ENCODE peak calls at places on chromosome 17, in ten cellular contexts. J, M, Q, T, W, D, U, E, G and L are unnamed samples.

GRCh38 chr17:46976626-46977270 is 2.3 kb downstream of the RPRML start:
- DNase-seq in E (peak; percentile 76), D (no peak), G (no peak), W (no peak), M (no peak), T (no peak), J (no peak), U (no peak), Q (no peak), L (no peak)

GRCh38 chr17:2335726-2336214 is 487 bp downstream of the TSR1 start:
- DNase-seq in T (no peak), M (no peak), Q (no peak), W (peak; percentile 28), D (peak; percentile 21), E (peak; percentile 46), U (peak; percentile 25), J (peak; percentile 25), G (peak; percentile 22), L (no peak)

GRCh38 chr17:40084477-40084876 is 15.9 kb downstream of the NR1D1 start:
- DNase-seq in D (no peak), E (no peak), T (no peak), W (no peak), Q (no peak), G (no peak), U (no peak), M (no peak), J (no peak), L (no peak)

GRCh38 chr17:8447816-8448215 is 12.1 kb downstream of the NDEL1 start:
- DNase-seq in E (no peak), Q (no peak), U (no peak), D (no peak), W (no peak), M (no peak), J (no peak), T (no peak), G (no peak), L (no peak)

GRCh38 chr17:28347261-28347891 is 10.0 kb downstream of the POLDIP2 start:
- DNase-seq in M (no peak), U (no peak), G (peak; percentile 84), J (no peak), T (no peak), Q (no peak), E (peak; percentile 89), D (peak; percentile 44), W (no peak), L (peak; percentile 65)

GRCh38 chr17:357634-358033 is 5.0 kb upstream of the RPH3AL start:
- DNase-seq in G (no peak), J (no peak), D (no peak), U (no peak), E (no peak), W (no peak), M (no peak), Q (peak; percentile 39), T (no peak), L (no peak)

GRCh38 chr17:2749784-2750181 is 331 bp upstream of the CCDC92B start:
- DNase-seq in E (peak; percentile 58), U (peak; percentile 40), Q (peak; percentile 80), M (peak; percentile 90), D (peak; percentile 77), T (peak; percentile 74), W (peak; percentile 79), J (peak; percentile 63), G (peak; percentile 78), L (peak; percentile 77)

GRCh38 chr17:76572201-76572910 is 13.3 kb downstream of the ST6GALNAC2 start:
- DNase-seq in U (no peak), J (no peak), Q (no peak), E (no peak), D (no peak), M (peak; percentile 46), G (no peak), T (no peak), W (no peak), L (no peak)

GRCh38 chr17:73508931-73509605 is 135.2 kb downstream of the SDK2 start:
- DNase-seq in Q (no peak), E (no peak), G (no peak), U (no peak), T (no peak), J (no peak), W (no peak), M (no peak), D (no peak), L (no peak)

DNA sequence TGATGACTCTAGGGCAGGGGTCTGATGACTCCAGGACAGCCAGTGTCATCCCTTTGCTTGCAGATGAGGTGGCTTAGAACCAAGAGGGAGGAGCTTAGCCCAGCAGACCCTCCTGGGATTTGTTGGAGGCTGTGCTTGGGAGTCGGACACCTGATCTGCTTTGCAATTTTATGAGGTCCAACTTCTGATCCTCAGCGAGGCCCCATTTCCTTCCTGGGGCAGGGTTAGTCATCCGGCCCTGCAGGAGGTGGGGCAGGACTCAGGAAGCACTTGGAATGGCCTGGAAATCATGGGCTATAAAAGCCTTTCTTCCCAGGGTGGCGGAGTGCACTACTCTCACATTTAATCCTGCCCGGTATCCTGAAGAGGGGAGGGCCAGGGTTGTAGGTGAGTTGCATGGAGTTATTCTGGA is 168.5 kb downstream of the MSI2 start:
- DNase-seq in W (peak; percentile 78), U (no peak), M (no peak), D (no peak), G (no peak), T (no peak), Q (no peak), E (no peak), J (no peak), L (no peak)
- H3K4me3 ChIP-seq in W (no peak overlapping the region), U (no peak overlapping the region), M (no peak overlapping the region), D (no peak overlapping the region), G (no peak overlapping the region), T (no peak overlapping the region), Q (no peak overlapping the region), E (no peak overlapping the region), J (no peak overlapping the region), L (no peak overlapping the region)

GRCh38 chr17:21039839-21040575 is 2.8 kb downstream of the USP22 start:
- DNase-seq in W (peak; percentile 31), J (no peak), M (no peak), D (no peak), Q (no peak), E (peak; percentile 64), G (peak; percentile 55), U (no peak), T (no peak), L (peak; percentile 44)
- H3K4me1 ChIP-seq in W (peaks cover 53% of the 10 kb centered on the region), J (peaks cover 5% of the 10 kb centered on the region), M (peaks cover 8% of the 10 kb centered on the region), D (peaks cover 33% of the 10 kb centered on the region), Q (no peaks in the 10 kb centered on the region), E (peaks cover 20% of the 10 kb centered on the region), G (peaks cover 43% of the 10 kb centered on the region), U (peaks cover 64% of the 10 kb centered on the region), T (peaks cover 61% of the 10 kb centered on the region), L (peaks cover 25% of the 10 kb centered on the region)

DNA sequence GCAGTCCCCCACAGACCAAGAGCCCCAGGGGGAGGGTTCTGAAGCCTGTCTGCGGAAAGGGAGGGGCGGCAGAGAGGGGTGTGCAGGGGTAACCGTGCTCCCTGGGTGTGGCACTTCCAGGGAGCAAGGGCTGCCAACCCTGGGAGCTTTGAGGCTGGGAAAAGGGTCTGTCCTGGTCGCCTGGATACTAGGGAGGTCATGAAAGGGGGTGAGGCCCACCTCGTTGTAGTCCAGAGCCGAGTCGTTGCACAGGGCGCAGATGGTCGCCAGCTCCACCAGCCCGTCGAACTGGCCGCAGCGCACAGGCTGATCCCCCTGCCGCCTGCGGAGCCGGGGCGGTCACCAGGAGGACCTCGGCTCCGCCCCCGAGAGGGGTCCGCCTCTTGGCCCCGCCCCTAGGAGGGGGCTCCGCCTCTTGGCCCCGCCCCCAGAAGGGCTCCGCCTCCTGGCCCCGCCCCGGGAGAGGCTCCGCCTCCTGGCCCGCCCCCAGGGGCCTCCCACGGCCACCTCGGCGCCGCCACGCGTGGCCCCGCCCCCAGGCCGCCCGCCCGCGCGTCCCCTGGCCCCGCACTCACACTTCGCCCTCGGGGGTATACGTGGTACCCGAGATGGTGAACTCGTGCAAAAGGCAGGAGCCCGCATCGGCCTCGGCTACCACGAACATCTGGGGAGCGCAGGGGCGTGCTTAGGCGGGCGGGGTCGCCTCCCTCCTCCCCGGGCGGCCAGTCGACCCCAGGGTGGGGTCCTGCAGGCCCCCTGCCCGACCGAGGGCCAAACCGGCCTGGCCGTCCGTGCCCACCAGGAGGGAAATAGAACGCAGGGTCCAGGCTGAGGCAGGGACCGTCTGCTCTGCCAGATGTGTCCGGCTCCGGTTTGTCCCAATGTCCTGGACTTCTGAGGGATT is 19.5 kb downstream of the ATP2A3 start:
- DNase-seq in D (peak; percentile 61), J (peak; percentile 72), E (no peak), T (peak; percentile 81), G (peak; percentile 79), W (no peak), M (peak; percentile 88), U (peak; percentile 36), Q (peak; percentile 72), L (peak; percentile 74)
- H3K4me3 ChIP-seq in D (peak overlapping the region; percentile 36), J (no peak overlapping the region), E (no peak overlapping the region), T (no peak overlapping the region), G (peak overlapping the region; percentile 52), W (no peak overlapping the region), M (no peak overlapping the region), U (peak overlapping the region; percentile 48), Q (peak overlapping the region; percentile 47), L (no peak overlapping the region)

GRCh38 chr17:31487648-31488263 is 96.3 kb downstream of the RAB11FIP4 start:
- DNase-seq in E (peak; percentile 88), M (peak; percentile 93), Q (peak; percentile 62), G (peak; percentile 76), T (peak; percentile 81), J (peak; percentile 74), U (peak; percentile 74), W (peak; percentile 96), D (peak; percentile 96), L (peak; percentile 94)

GRCh38 chr17:31487063-31487647 is 95.7 kb downstream of the RAB11FIP4 start:
- DNase-seq in E (no peak), G (no peak), W (no peak), U (no peak), Q (no peak), M (no peak), J (no peak), D (no peak), T (no peak), L (no peak)

GRCh38 chr17:31489295-31490018 is 98.0 kb downstream of the RAB11FIP4 start:
- DNase-seq in Q (no peak), J (no peak), G (no peak), T (no peak), E (peak; percentile 93), W (peak; percentile 90), U (no peak), D (no peak), M (no peak), L (no peak)

GRCh38 chr17:31488982-31489294 is 97.5 kb downstream of the RAB11FIP4 start:
- DNase-seq in U (no peak), D (no peak), Q (no peak), J (no peak), G (no peak), E (no peak), W (no peak), M (no peak), T (no peak), L (no peak)

DNA sequence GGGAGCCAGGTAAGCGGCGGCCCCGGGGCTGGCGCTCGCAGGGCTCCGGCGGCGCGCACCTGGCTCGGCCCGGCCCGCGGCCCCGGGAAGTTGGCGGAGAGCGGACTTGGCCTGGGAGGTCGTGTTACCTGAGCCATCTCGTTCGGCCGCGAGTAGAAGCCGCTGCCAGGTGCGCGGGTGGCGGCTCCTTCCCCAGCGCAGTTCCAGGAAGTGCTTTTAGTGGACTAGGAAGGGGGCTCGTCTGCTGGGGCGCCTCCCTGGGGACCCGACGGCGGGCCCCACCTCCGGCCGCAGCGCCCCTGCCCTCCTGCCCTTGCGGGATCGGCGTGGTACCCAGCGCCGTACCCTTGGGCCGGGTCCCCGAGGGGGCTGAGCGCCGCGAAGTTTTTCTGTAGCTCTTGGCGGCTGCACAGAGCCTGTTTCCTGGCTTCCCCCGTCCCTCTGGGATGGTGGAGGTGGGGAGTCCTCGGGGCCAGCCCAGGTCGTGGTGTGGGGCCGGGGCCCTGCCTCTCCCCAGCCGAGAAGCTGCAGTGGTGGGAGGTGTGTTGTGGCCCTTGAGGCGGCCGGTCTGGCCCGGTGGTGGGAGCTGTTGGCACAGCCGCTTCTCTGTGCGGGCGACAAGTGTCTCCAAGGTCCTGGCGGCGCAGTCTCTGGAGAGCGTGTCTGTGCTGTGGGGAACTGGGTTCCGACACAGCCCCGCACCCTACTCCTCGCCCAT is 96.9 kb downstream of the RAB11FIP4 start:
- DNase-seq in Q (no peak), U (peak; percentile 37), W (peak; percentile 53), D (peak; percentile 49), J (no peak), G (no peak), M (no peak), E (peak; percentile 44), T (no peak), L (no peak)
- H3K4me1 ChIP-seq in Q (no peaks in the 10 kb centered on the region), U (peaks cover 9% of the 10 kb centered on the region), W (peaks cover 37% of the 10 kb centered on the region), D (peaks cover 8% of the 10 kb centered on the region), J (no peaks in the 10 kb centered on the region), G (no peaks in the 10 kb centered on the region), M (no peaks in the 10 kb centered on the region), E (peaks cover 39% of the 10 kb centered on the region), T (peaks cover 17% of the 10 kb centered on the region), L (peaks cover 12% of the 10 kb centered on the region)